ENCODE peak calls at places on chromosomes 4 and X, in nine cellular contexts. W, V, S, J, M, E, C, I and G are unnamed samples.

GRCh38 chr4:153651961-153652784 is 31.9 kb upstream of the TLR2 start:
- DNase-seq in W (no peak), V (no peak), S (no peak), J (no peak), M (no peak), E (no peak), C (peak), I (no peak), G (no peak)

GRCh38 chrX:2446815-2447214 is 54.0 kb downstream of the DHRSX start:
- DNase-seq in W (no peak), V (no peak), S (no peak), J (no peak), M (no peak), E (no peak), C (no peak), I (no peak), G (no peak)

GRCh38 chrX:139566981-139567380 is 36.4 kb downstream of the F9 start:
- DNase-seq in W (no peak), V (no peak), S (no peak), J (no peak), M (no peak), E (no peak), C (no peak), I (no peak), G (no peak)

GRCh38 chr4:119011607-119011988 is 122.9 kb downstream of the SYNPO2 start:
- DNase-seq in W (no peak), V (no peak), S (no peak), J (no peak), M (no peak), E (no peak), C (no peak), I (no peak), G (no peak)

GRCh38 chr4:125316781-125317525 is 2.2 kb downstream of the FAT4 start:
- DNase-seq in W (no peak), V (no peak), S (no peak), J (no peak), M (no peak), E (peak), C (peak), I (no peak), G (no peak)

GRCh38 chr4:13535708-13536361 is 8.5 kb downstream of the NKX3-2 start:
- DNase-seq in W (no peak), V (peak), S (no peak), J (no peak), M (no peak), E (no peak), C (no peak), I (no peak), G (no peak)

GRCh38 chr4:75653845-75654503 is 19.2 kb downstream of the G3BP2 start:
- DNase-seq in W (no peak), V (no peak), S (no peak), J (no peak), M (no peak), E (no peak), C (peak), I (no peak), G (no peak)

GRCh38 chrX:117607571-117607970 is 509.0 kb downstream of the KLHL13 start:
- DNase-seq in W (no peak), V (no peak), S (no peak), J (no peak), M (no peak), E (no peak), C (no peak), I (no peak), G (no peak)

GRCh38 chrX:3326721-3327120 is 19.7 kb downstream of the MXRA5 start:
- DNase-seq in W (no peak), V (no peak), S (no peak), J (no peak), M (no peak), E (no peak), C (no peak), I (peak), G (peak)

GRCh38 chr4:172188248-172188976 is 375.2 kb downstream of the GALNTL6 start:
- DNase-seq in W (no peak), V (no peak), S (no peak), J (no peak), M (no peak), E (no peak), C (peak), I (no peak), G (no peak)